ENCODE peak calls at places on chromosome 2, in seven cellular contexts. V, Z, G, T, D, J and I are unnamed samples. For H3K4me1, the result is how much of the 10 kb centered on the place peaks cover.

GRCh38 chr2:115505331-115505730 is 1062.9 kb downstream of the DPP10 start:
- DNase-seq in D (no peak), G (no peak), Z (no peak), J (no peak), V (no peak), T (no peak), I (no peak)

GRCh38 chr2:180907731-180908130 is 72.7 kb upstream of the UBE2E3 start:
- DNase-seq in V (no peak), D (no peak), T (no peak), G (no peak), Z (no peak), J (no peak), I (no peak)

GRCh38 chr2:60297296-60298010 is 256.0 kb downstream of the BCL11A start:
- DNase-seq in J (no peak), Z (no peak), V (no peak), G (no peak), T (no peak), D (peak), I (no peak)

GRCh38 chr2:1647417-1648240 is 96.7 kb downstream of the PXDN start:
- DNase-seq in Z (no peak), G (no peak), V (no peak), D (no peak), J (no peak), T (no peak), I (no peak)

GRCh38 chr2:140997997-140998396 is 1132.8 kb downstream of the LRP1B start:
- DNase-seq in G (no peak), J (no peak), Z (no peak), D (no peak), V (no peak), T (no peak), I (no peak)

GRCh38 chr2:10331702-10332401 is 29.1 kb downstream of the HPCAL1 start:
- DNase-seq in V (no peak), G (no peak), J (no peak), D (no peak), T (peak), Z (peak), I (no peak)

GRCh38 chr2:9812945-9813311 is 30.3 kb upstream of the TAF1B start:
- DNase-seq in D (no peak), Z (no peak), T (no peak), J (no peak), G (no peak), V (peak), I (no peak)

GRCh38 chr2:74553892-74554820 is at the start of the genes DOK1 and LOXL3:
- DNase-seq in V (peak), T (peak), J (peak), Z (peak), D (peak), G (peak), I (no peak)

GRCh38 chr2:72033636-72034035 is 114.0 kb downstream of the CYP26B1 start:
- DNase-seq in D (no peak), G (peak), J (no peak), Z (no peak), T (no peak), V (peak), I (no peak)

GRCh38 chr2:39481611-39482010 is 44.5 kb upstream of the MAP4K3 start:
- DNase-seq in Z (no peak), D (no peak), G (no peak), V (no peak), J (no peak), T (no peak), I (no peak)

GRCh38 chr2:179524940-179525339 is 260.3 kb upstream of the SESTD1 start:
- DNase-seq in Z (no peak), J (no peak), G (no peak), V (no peak), D (no peak), T (no peak), I (no peak)

GRCh38 chr2:96393989-96394761 is 58.6 kb downstream of the NCAPH start:
- DNase-seq in T (no peak), Z (no peak), J (no peak), G (no peak), D (no peak), V (no peak), I (no peak)

GRCh38 chr2:106816974-106817373 is 69.0 kb downstream of the ST6GAL2 start:
- DNase-seq in J (no peak), D (no peak), T (no peak), V (peak), Z (no peak), G (no peak), I (no peak)

GRCh38 chr2:136005462-136006205 is 20.2 kb upstream of the DARS1 start:
- DNase-seq in Z (no peak), J (no peak), V (no peak), T (no peak), D (no peak), G (no peak), I (no peak)

GRCh38 chr2:5959836-5960820 is 267.9 kb downstream of the SOX11 start:
- DNase-seq in Z (no peak), D (no peak), G (no peak), T (no peak), J (no peak), V (no peak), I (no peak)

GRCh38 chr2:171810409-171810993 is 83.5 kb downstream of the SLC25A12 start:
- DNase-seq in G (no peak), V (no peak), J (no peak), D (no peak), Z (no peak), T (no peak), I (no peak)

GRCh38 chr2:224312741-224313140 is 89.2 kb downstream of the FAM124B start:
- DNase-seq in V (no peak), D (no peak), J (no peak), Z (no peak), G (no peak), T (no peak), I (no peak)

GRCh38 chr2:3127279-3127690 is 250.3 kb downstream of the EIPR1 start:
- DNase-seq in D (no peak), Z (no peak), J (no peak), V (peak), T (no peak), G (no peak), I (no peak)

GRCh38 chr2:118923371-118923770 is 18.6 kb upstream of the MARCO start:
- DNase-seq in D (no peak), G (no peak), V (no peak), T (no peak), J (no peak), Z (no peak), I (no peak)

GRCh38 chr2:168255866-168256265 is 8.5 kb upstream of the STK39 start:
- DNase-seq in Z (no peak), D (no peak), G (no peak), J (no peak), T (no peak), V (no peak), I (no peak)

GRCh38 chr2:162220438-162220837 is 22.8 kb downstream of the FAP start:
- DNase-seq in D (no peak), J (no peak), G (no peak), V (no peak), T (no peak), Z (no peak), I (no peak)

GRCh38 chr2:36780231-36780808 is 83.8 kb downstream of the VIT start:
- DNase-seq in Z (no peak), D (peak), T (no peak), V (no peak), J (peak), G (no peak), I (peak)

GRCh38 chr2:36779462-36779861 is 83.0 kb downstream of the VIT start:
- DNase-seq in J (no peak), T (no peak), Z (no peak), D (no peak), G (no peak), V (no peak), I (no peak)

GRCh38 chr2:36783276-36783675 is 86.8 kb downstream of the VIT start:
- DNase-seq in T (no peak), G (no peak), V (no peak), J (no peak), D (no peak), Z (no peak), I (no peak)

GRCh38 chr2:36785179-36785795 is 88.8 kb downstream of the VIT start:
- DNase-seq in J (peak), V (no peak), G (peak), Z (peak), T (peak), D (peak), I (peak)

GRCh38 chr2:36781907-36782635 is 85.6 kb downstream of the VIT start:
- DNase-seq in V (no peak), Z (no peak), J (no peak), G (no peak), D (no peak), T (no peak), I (no peak)
- H3K4me3 ChIP-seq in V (no peak), Z (no peak), J (no peak), G (no peak), D (no peak), T (no peak), I (no peak)

GRCh38 chr2:239319261-239319661 is 81.6 kb downstream of the HDAC4 start:
- DNase-seq in Z (no peak), T (peak), G (peak), J (no peak), D (no peak), V (peak), I (no peak)

GRCh38 chr2:239321596-239322413 is 79.0 kb downstream of the HDAC4 start:
- DNase-seq in D (no peak), J (no peak), V (no peak), Z (peak), T (peak), G (no peak), I (no peak)

GRCh38 chr2:239324456-239324855 is 76.4 kb downstream of the HDAC4 start:
- DNase-seq in D (no peak), T (no peak), J (no peak), G (no peak), V (no peak), Z (no peak), I (no peak)

GRCh38 chr2:239323473-239323872 is 77.3 kb downstream of the HDAC4 start:
- DNase-seq in V (no peak), T (no peak), Z (no peak), D (no peak), J (no peak), G (no peak), I (no peak)

DNA sequence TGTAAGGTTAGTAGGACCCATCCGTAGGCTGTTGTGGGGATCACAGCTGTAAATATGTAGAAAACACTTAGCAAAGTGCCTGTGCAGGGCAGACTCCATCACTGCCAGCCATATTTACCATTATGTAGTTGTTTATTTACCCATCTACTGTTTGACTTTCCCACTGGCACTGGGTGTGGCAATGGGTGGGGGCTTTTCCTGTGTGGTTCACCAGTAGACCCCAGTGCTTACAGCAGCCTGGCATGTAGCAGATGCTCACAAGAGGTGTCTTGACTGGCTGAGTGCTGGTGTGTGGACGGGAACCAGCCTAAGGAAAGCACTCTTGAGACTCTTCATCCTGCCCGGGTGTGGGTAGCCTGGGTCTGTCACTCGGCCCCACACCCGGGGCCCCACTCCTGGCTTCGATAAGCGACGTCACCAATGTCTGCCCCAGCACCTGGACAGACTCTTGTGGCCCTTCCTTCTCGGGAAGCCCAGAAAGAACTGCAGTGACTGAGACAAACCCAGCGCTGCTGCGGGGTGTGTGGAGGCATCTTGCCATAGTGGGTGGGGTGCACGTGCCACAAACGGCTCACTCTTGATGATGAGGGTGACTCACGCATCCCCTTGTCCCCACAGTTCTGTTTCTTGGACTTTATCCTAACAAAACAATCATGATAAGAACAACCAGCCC is 78.3 kb downstream of the HDAC4 start:
- DNase-seq in G (peak), T (peak), D (no peak), Z (peak), V (no peak), J (no peak), I (no peak)
- H3K4me1 ChIP-seq in G (under half), T (under half), D (under half), Z (under half), V (under half), J (under half), I (under half)

DNA sequence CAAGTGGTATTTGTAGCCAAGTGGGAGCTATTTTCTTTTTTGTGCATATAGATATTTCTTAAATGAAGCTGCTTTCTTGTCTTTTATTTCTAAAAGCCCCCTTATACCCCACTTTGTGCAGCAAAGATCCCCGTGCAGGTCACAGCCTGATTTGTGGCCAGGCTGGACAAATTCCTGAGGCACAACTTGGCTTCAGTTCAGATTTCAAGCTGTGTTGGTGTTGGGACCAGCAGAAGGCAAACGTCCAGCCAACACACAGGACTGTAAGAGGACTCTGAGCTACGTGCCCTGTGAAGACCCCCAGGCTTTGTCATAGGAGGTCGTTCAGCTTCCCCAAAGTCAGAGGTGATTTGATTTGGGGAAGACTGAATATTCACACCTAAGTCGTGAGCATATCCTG is 21.9 kb downstream of the FOSL2 start:
- DNase-seq in V (no peak), D (no peak), J (no peak), G (peak), Z (no peak), T (no peak), I (no peak)
- H3K4me3 ChIP-seq in V (no peak), D (no peak), J (no peak), G (no peak), Z (no peak), T (no peak), I (no peak)

DNA sequence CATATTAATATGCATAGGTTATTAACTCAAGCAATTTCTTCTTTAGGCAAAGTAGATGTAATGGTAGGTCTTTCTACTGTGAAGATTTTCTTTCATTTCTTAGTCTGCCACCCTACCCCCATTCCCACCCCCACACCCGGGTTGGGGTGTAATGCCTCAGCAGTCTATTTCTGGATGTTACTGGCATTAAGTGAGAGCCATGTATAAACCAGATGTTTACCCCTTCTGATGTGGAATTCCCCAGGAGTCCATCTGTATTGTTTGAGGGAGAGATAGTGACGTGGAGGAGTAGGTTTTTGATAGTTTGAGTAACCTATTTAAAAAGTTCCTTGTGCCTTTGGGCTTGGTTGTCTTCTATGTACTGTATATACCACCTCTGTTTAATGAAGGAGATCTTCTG is 11.8 kb downstream of the TDRD15 start:
- DNase-seq in T (no peak), D (no peak), G (no peak), Z (no peak), V (no peak), J (no peak), I (no peak)
- H3K4me1 ChIP-seq in T (under half), D (under half), G (under half), Z (under half), V (under half), J (under half), I (under half)